ENCODE peak calls at places on chromosome 7, in seven cellular contexts. J, Z, G, A, Q, M and W are unnamed samples.

GRCh38 chr7:91291902-91292301 is 27.7 kb downstream of the FZD1 start:
- DNase-seq in G (no peak), M (peak; percentile 46), Z (no peak), Q (no peak), A (no peak), J (no peak), W (no peak)

GRCh38 chr7:81036041-81036440 is 117.2 kb upstream of the SEMA3C start:
- DNase-seq in M (no peak), J (no peak), Z (no peak), G (no peak), Q (no peak), A (peak; percentile 65), W (no peak)

GRCh38 chr7:94975316-94975715 is 67.9 kb downstream of the PPP1R9A start:
- DNase-seq in M (no peak), Z (no peak), G (no peak), Q (no peak), J (no peak), A (peak; percentile 25), W (no peak)

GRCh38 chr7:17304926-17305325 is 6.5 kb downstream of the AHR start:
- DNase-seq in A (peak; percentile 86), J (no peak), G (no peak), M (peak; percentile 70), Z (no peak), Q (no peak), W (no peak)

GRCh38 chr7:117219485-117219884 is 103.4 kb downstream of the WNT2 start:
- DNase-seq in Z (no peak), G (no peak), Q (no peak), A (peak; percentile 18), M (no peak), J (no peak), W (no peak)

GRCh38 chr7:146830686-146831085 is 714.1 kb downstream of the CNTNAP2 start:
- DNase-seq in M (no peak), Z (no peak), A (no peak), J (no peak), Q (no peak), G (no peak), W (no peak)

GRCh38 chr7:8434290-8435002 is 1.0 kb downstream of the NXPH1 start:
- DNase-seq in A (no peak), M (no peak), G (no peak), Q (no peak), J (peak; percentile 82), Z (no peak), W (no peak)

GRCh38 chr7:116924741-116925140 is 28.6 kb upstream of the ST7 start:
- DNase-seq in Z (no peak), G (no peak), A (no peak), J (no peak), M (no peak), Q (no peak), W (no peak)

GRCh38 chr7:130793855-130794618 is 60.0 kb upstream of the KLF14 start:
- DNase-seq in Q (no peak), A (peak; percentile 22), J (peak; percentile 82), G (no peak), Z (no peak), M (peak; percentile 46), W (no peak)

GRCh38 chr7:98133181-98133580 is 26.5 kb downstream of the LMTK2 start:
- DNase-seq in G (no peak), A (no peak), Z (no peak), Q (no peak), M (no peak), J (no peak), W (no peak)

GRCh38 chr7:28347964-28348363 is 64.4 kb upstream of the CREB5 start:
- DNase-seq in M (no peak), Q (no peak), A (no peak), G (no peak), J (no peak), Z (no peak), W (no peak)